ENCODE peak calls at places on chromosomes 11 and 22, in seven cellular contexts. Q is tibial nerve; U is ovary; E is pancreas; O is CD8-positive, alpha-beta memory T cell; B is caudate nucleus; G is dorsolateral prefrontal cortex. K is an unnamed sample.

GRCh38 chr11:102410382-102410784 is 42.2 kb downstream of the TMEM123 start:
- DNase-seq in Q (no peak), U (no peak), E (no peak), O (no peak), B (no peak), G (no peak), K (no peak)

GRCh38 chr11:1652778-1653540 is 23.4 kb downstream of the KRTAP5-5 start:
- DNase-seq in Q (peak; percentile 68), U (peak; percentile 62), E (peak; percentile 92), O (peak; percentile 82), B (peak; percentile 61), G (peak; percentile 89), K (peak; percentile 75)

GRCh38 chr11:74696932-74697687 is 34.1 kb downstream of the CHRDL2 start:
- DNase-seq in Q (peak; percentile 44), U (peak; percentile 86), E (peak; percentile 91), O (no peak), B (no peak), G (no peak), K (no peak)

GRCh38 chr11:71178076-71178475 is 74.3 kb downstream of the SHANK2 start:
- DNase-seq in Q (no peak), U (no peak), E (no peak), O (no peak), B (no peak), G (no peak), K (no peak)

GRCh38 chr22:21876486-21877176 is 9.2 kb upstream of the MAPK1 start:
- DNase-seq in Q (no peak), U (no peak), E (no peak), O (no peak), B (no peak), G (no peak), K (no peak)

GRCh38 chr11:47905358-47906059 is 57.4 kb upstream of the NUP160 start:
- DNase-seq in Q (no peak), U (no peak), E (no peak), O (no peak), B (no peak), G (no peak), K (no peak)

GRCh38 chr11:4511267-4511666 is 28.8 kb downstream of the OR52K1 start:
- DNase-seq in Q (no peak), U (peak; percentile 25), E (no peak), O (no peak), B (no peak), G (no peak), K (no peak)

GRCh38 chr11:87369888-87370287 is 332.2 kb downstream of the TMEM135 start:
- DNase-seq in Q (no peak), U (no peak), E (no peak), O (no peak), B (no peak), G (no peak), K (no peak)

GRCh38 chr11:31248768-31249167 is 120.8 kb downstream of the DCDC1 start:
- DNase-seq in Q (no peak), U (no peak), E (no peak), O (no peak), B (no peak), G (no peak), K (no peak)

GRCh38 chr11:131737357-131737756 is 366.9 kb downstream of the NTM start:
- DNase-seq in Q (no peak), U (no peak), E (no peak), O (no peak), B (no peak), G (no peak), K (no peak)

GRCh38 chr22:46737976-46738641 is at the start of gene CERK:
- DNase-seq in Q (peak; percentile 41), U (peak; percentile 77), E (peak; percentile 89), O (peak; percentile 74), B (peak; percentile 66), G (peak; percentile 80), K (peak; percentile 40)

GRCh38 chr11:82732734-82733443 is 775 bp downstream of the FAM181B start:
- DNase-seq in Q (no peak), U (peak; percentile 15), E (peak; percentile 76), O (no peak), B (no peak), G (peak; percentile 65), K (peak; percentile 49)

GRCh38 chr22:25942989-25943411 is 201.0 kb downstream of the MYO18B start:
- DNase-seq in Q (peak; percentile 31), U (no peak), E (no peak), O (no peak), B (peak; percentile 31), G (peak; percentile 70), K (peak; percentile 95)

GRCh38 chr22:30868663-30869385 is 99.8 kb downstream of the MORC2 start:
- DNase-seq in Q (no peak), U (no peak), E (no peak), O (no peak), B (no peak), G (peak; percentile 60), K (no peak)

GRCh38 chr22:17266261-17266971 is 47.2 kb upstream of the ADA2 start:
- DNase-seq in Q (no peak), U (no peak), E (no peak), O (no peak), B (no peak), G (no peak), K (no peak)

GRCh38 chr11:115298613-115299012 is 205.6 kb downstream of the CADM1 start:
- DNase-seq in Q (no peak), U (no peak), E (no peak), O (no peak), B (no peak), G (no peak), K (no peak)

GRCh38 chr11:115301029-115301428 is 203.2 kb downstream of the CADM1 start:
- DNase-seq in Q (no peak), U (no peak), E (no peak), O (no peak), B (no peak), G (no peak), K (no peak)

GRCh38 chr11:115291391-115291744 is 212.8 kb downstream of the CADM1 start:
- DNase-seq in Q (no peak), U (no peak), E (no peak), O (no peak), B (no peak), G (no peak), K (no peak)

GRCh38 chr11:115303304-115303703 is 200.9 kb downstream of the CADM1 start:
- DNase-seq in Q (no peak), U (no peak), E (no peak), O (no peak), B (no peak), G (no peak), K (no peak)

DNA sequence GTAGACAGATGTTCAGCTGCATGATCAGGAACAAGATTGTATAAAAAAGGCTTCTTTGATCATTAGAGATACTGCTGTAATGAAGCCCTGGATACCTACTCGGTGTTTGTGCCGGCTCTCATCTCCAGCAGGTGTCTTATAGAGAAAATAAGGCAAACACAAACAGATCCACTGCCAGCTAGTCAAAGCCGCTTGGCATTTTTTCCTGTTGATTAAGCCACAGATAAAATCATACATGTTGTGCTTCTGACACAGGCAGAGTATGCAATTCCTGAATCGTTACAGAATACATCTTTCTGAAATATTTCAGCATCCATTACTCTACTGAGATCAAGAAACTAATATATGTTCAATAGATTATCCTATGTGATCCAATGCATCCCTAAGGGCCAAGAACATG is 206.9 kb downstream of the CADM1 start:
- DNase-seq in Q (no peak), U (no peak), E (no peak), O (no peak), B (no peak), G (no peak), K (no peak)
- H3K27ac ChIP-seq in Q (no peak overlapping the region), U (no peak overlapping the region), E (no peak overlapping the region), O (no peak overlapping the region), B (no peak overlapping the region), G (no peak overlapping the region), K (no peak overlapping the region)

DNA sequence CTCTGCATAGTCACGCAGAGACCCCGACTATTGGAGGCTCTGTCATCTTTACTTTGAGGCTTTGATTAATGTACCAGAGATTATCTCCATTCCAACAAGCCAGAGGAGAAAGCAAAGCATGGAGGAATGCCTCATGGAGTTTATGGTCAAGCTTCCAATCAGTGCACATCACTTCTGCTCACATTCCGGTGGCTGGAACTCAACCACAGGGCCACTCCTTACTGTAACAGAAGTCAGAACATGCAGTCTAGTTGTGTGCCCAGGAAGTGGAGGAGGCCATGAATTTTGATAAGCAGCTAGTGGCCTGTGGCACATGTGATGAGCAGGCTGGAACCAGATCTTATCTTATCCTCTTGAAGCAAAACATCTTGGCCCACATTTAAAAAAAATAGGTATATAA is 258.9 kb upstream of the ARHGAP20 start:
- DNase-seq in Q (no peak), U (no peak), E (no peak), O (no peak), B (no peak), G (no peak), K (no peak)
- H3K27ac ChIP-seq in Q (no peak overlapping the region), U (no peak overlapping the region), E (no peak overlapping the region), O (no peak overlapping the region), B (no peak overlapping the region), G (no peak overlapping the region), K (no peak overlapping the region)

GRCh38 chr11:72741849-72742521 is 10.2 kb downstream of the ARAP1 start:
- DNase-seq in Q (no peak), U (no peak), E (peak; percentile 31), O (no peak), B (no peak), G (no peak), K (no peak)
- H3K27ac ChIP-seq in Q (peak overlapping the region; percentile 72), U (no peak overlapping the region), E (no peak overlapping the region), O (peak overlapping the region; percentile 20), B (no peak overlapping the region), G (no peak overlapping the region), K (peak overlapping the region; percentile 58)

GRCh38 chr11:69449320-69450063 is 32.0 kb upstream of the LINC01488 start:
- DNase-seq in Q (no peak), U (no peak), E (peak; percentile 68), O (no peak), B (no peak), G (no peak), K (no peak)
- H3K27ac ChIP-seq in Q (peak overlapping the region; percentile 11), U (no peak overlapping the region), E (no peak overlapping the region), O (no peak overlapping the region), B (peak overlapping the region; percentile 58), G (no peak overlapping the region), K (no peak overlapping the region)

DNA sequence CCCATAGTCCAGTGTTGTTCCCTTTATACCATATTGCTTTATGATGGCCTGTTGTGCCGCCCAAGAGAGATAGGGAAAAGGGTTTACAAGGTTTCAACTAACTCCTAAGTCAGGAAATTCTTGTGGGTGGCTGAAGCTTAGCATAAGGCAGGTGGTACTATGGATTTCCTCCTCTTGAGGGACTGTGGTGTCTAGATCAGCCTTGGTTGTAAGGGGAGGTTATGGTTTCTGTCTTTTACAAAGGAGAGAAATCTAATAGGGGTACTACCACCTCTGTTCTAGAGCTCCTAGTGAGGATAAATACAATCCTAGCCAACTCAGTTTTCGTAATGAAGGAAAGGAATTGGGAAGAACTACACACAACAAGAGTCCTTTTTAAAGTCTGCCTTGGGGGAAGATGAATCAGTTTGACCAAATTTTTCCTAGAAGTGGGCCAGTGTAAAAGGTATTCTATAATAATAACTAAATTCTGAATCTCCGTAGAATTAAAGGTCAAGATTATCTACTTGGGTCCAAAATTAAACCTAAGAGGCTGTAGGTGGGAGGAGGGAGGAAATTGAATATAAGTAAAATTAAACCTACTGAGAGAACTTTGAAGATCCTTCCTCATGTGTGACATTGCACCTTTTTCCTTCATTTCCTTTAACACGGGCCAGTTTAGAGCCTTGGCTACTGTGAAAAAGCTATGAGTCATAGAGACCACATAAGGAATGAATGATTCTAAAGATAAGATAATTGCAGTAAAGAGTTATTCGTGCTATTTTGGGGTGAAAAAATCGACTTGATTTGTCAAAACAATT is 17.2 kb downstream of the DLAT start:
- DNase-seq in Q (no peak), U (no peak), E (no peak), O (no peak), B (no peak), G (no peak), K (no peak)
- H3K27ac ChIP-seq in Q (no peak overlapping the region), U (no peak overlapping the region), E (no peak overlapping the region), O (no peak overlapping the region), B (no peak overlapping the region), G (no peak overlapping the region), K (no peak overlapping the region)

GRCh38 chr11:19243601-19244000 is 2.9 kb upstream of the E2F8 start:
- DNase-seq in Q (no peak), U (no peak), E (no peak), O (no peak), B (no peak), G (no peak), K (no peak)
- H3K27ac ChIP-seq in Q (no peak overlapping the region), U (no peak overlapping the region), E (no peak overlapping the region), O (no peak overlapping the region), B (no peak overlapping the region), G (no peak overlapping the region), K (no peak overlapping the region)

K was measured in substantia nigra.